ENCODE peak calls at places on chromosomes 16 and 17, in seven cellular contexts. One of them, this sample, is unnamed.

GRCh38 chr16:117381-118365 is 20.8 kb downstream of the NPRL3 start:
- DNase-seq in tibial artery: no peak
- DNase-seq in A549: peak; percentile 70
- DNase-seq in GM12878: no peak
- DNase-seq in HL-60: peak; percentile 60
- DNase-seq in BE2C: peak; percentile 81
- DNase-seq in IMR-90: peak; percentile 20
- DNase-seq in this sample: peak; percentile 18

GRCh38 chr16:10895053-10895946 is 18.3 kb downstream of the CIITA start:
- DNase-seq in tibial artery: no peak
- DNase-seq in A549: no peak
- DNase-seq in GM12878: no peak
- DNase-seq in HL-60: peak; percentile 21
- DNase-seq in BE2C: no peak
- DNase-seq in IMR-90: peak; percentile 38
- DNase-seq in this sample: no peak

GRCh38 chr17:47220531-47220999 is 11.4 kb downstream of the MYL4 start:
- DNase-seq in tibial artery: no peak
- DNase-seq in A549: no peak
- DNase-seq in GM12878: no peak
- DNase-seq in HL-60: no peak
- DNase-seq in BE2C: no peak
- DNase-seq in IMR-90: no peak
- DNase-seq in this sample: no peak

GRCh38 chr17:32921013-32921412 is 6.9 kb upstream of the TMEM98 start:
- DNase-seq in tibial artery: no peak
- DNase-seq in A549: no peak
- DNase-seq in GM12878: no peak
- DNase-seq in HL-60: no peak
- DNase-seq in BE2C: no peak
- DNase-seq in IMR-90: no peak
- DNase-seq in this sample: no peak

GRCh38 chr16:89485701-89486246 is 4.6 kb downstream of the ANKRD11 start:
- DNase-seq in tibial artery: no peak
- DNase-seq in A549: no peak
- DNase-seq in GM12878: no peak
- DNase-seq in HL-60: no peak
- DNase-seq in BE2C: no peak
- DNase-seq in IMR-90: no peak
- DNase-seq in this sample: no peak

GRCh38 chr16:21568502-21569189 is 30.7 kb upstream of the METTL9 start:
- DNase-seq in tibial artery: no peak
- DNase-seq in A549: no peak
- DNase-seq in GM12878: no peak
- DNase-seq in HL-60: no peak
- DNase-seq in BE2C: no peak
- DNase-seq in IMR-90: peak; percentile 26
- DNase-seq in this sample: no peak

GRCh38 chr16:14095883-14096551 is 24.9 kb downstream of the MRTFB start:
- DNase-seq in tibial artery: no peak
- DNase-seq in A549: no peak
- DNase-seq in GM12878: no peak
- DNase-seq in HL-60: no peak
- DNase-seq in BE2C: no peak
- DNase-seq in IMR-90: peak; percentile 43
- DNase-seq in this sample: no peak

GRCh38 chr16:4694664-4695451 is 1.5 kb downstream of the NUDT16L1 start:
- DNase-seq in tibial artery: peak; percentile 54
- DNase-seq in A549: no peak
- DNase-seq in GM12878: no peak
- DNase-seq in HL-60: no peak
- DNase-seq in BE2C: no peak
- DNase-seq in IMR-90: no peak
- DNase-seq in this sample: no peak

GRCh38 chr17:50270430-50271172 is 3.7 kb upstream of the TMEM92 start:
- DNase-seq in tibial artery: peak; percentile 25
- DNase-seq in A549: no peak
- DNase-seq in GM12878: no peak
- DNase-seq in HL-60: no peak
- DNase-seq in BE2C: no peak
- DNase-seq in IMR-90: peak; percentile 81
- DNase-seq in this sample: no peak

GRCh38 chr16:28596840-28597691 is at the start of gene SULT1A2:
- DNase-seq in tibial artery: no peak
- DNase-seq in A549: no peak
- DNase-seq in GM12878: no peak
- DNase-seq in HL-60: no peak
- DNase-seq in BE2C: no peak
- DNase-seq in IMR-90: no peak
- DNase-seq in this sample: no peak

GRCh38 chr16:84703671-84704070 is 3.9 kb downstream of the USP10 start:
- DNase-seq in tibial artery: no peak
- DNase-seq in A549: no peak
- DNase-seq in GM12878: no peak
- DNase-seq in HL-60: no peak
- DNase-seq in BE2C: no peak
- DNase-seq in IMR-90: no peak
- DNase-seq in this sample: no peak

GRCh38 chr16:4049031-4049430 is 67.2 kb downstream of the ADCY9 start:
- DNase-seq in tibial artery: no peak
- DNase-seq in A549: no peak
- DNase-seq in GM12878: no peak
- DNase-seq in HL-60: no peak
- DNase-seq in BE2C: no peak
- DNase-seq in IMR-90: no peak
- DNase-seq in this sample: no peak

GRCh38 chr16:11446566-11447119 is 101.4 kb downstream of the RMI2 start:
- DNase-seq in tibial artery: no peak
- DNase-seq in A549: no peak
- DNase-seq in GM12878: no peak
- DNase-seq in HL-60: no peak
- DNase-seq in BE2C: no peak
- DNase-seq in IMR-90: no peak
- DNase-seq in this sample: no peak

GRCh38 chr17:67528751-67529436 is 151.8 kb downstream of the PITPNC1 start:
- DNase-seq in tibial artery: peak; percentile 71
- DNase-seq in A549: peak; percentile 67
- DNase-seq in GM12878: no peak
- DNase-seq in HL-60: no peak
- DNase-seq in BE2C: peak; percentile 93
- DNase-seq in IMR-90: peak; percentile 93
- DNase-seq in this sample: no peak

GRCh38 chr17:31488264-31488981 is 96.9 kb downstream of the RAB11FIP4 start:
- DNase-seq in tibial artery: no peak
- DNase-seq in A549: no peak
- DNase-seq in GM12878: no peak
- DNase-seq in HL-60: no peak
- DNase-seq in BE2C: no peak
- DNase-seq in IMR-90: no peak
- DNase-seq in this sample: no peak

GRCh38 chr17:51155416-51155815 is 2.1 kb downstream of the NME1 start:
- DNase-seq in tibial artery: no peak
- DNase-seq in A549: no peak
- DNase-seq in GM12878: no peak
- DNase-seq in HL-60: no peak
- DNase-seq in BE2C: no peak
- DNase-seq in IMR-90: no peak
- DNase-seq in this sample: no peak

GRCh38 chr16:85490971-85491771 is 122.0 kb upstream of the GSE1 start:
- DNase-seq in tibial artery: no peak
- DNase-seq in A549: peak; percentile 52
- DNase-seq in GM12878: no peak
- DNase-seq in HL-60: peak; percentile 30
- DNase-seq in BE2C: no peak
- DNase-seq in IMR-90: no peak
- DNase-seq in this sample: no peak

GRCh38 chr17:15893333-15894024 is 51.5 kb upstream of the ADORA2B start:
- DNase-seq in tibial artery: no peak
- DNase-seq in A549: peak; percentile 58
- DNase-seq in GM12878: no peak
- DNase-seq in HL-60: no peak
- DNase-seq in BE2C: no peak
- DNase-seq in IMR-90: peak; percentile 65
- DNase-seq in this sample: no peak

GRCh38 chr16:49712567-49712966 is 143.3 kb downstream of the ZNF423 start:
- DNase-seq in tibial artery: no peak
- DNase-seq in A549: no peak
- DNase-seq in GM12878: no peak
- DNase-seq in HL-60: no peak
- DNase-seq in BE2C: no peak
- DNase-seq in IMR-90: no peak
- DNase-seq in this sample: no peak

GRCh38 chr16:27977966-27978365 is 85.5 kb downstream of the GSG1L start:
- DNase-seq in tibial artery: no peak
- DNase-seq in A549: no peak
- DNase-seq in GM12878: no peak
- DNase-seq in HL-60: no peak
- DNase-seq in BE2C: no peak
- DNase-seq in IMR-90: peak; percentile 40
- DNase-seq in this sample: no peak

GRCh38 chr16:67843343-67843765 is 1.2 kb downstream of the THAP11 start:
- DNase-seq in tibial artery: no peak
- DNase-seq in A549: no peak
- DNase-seq in GM12878: no peak
- DNase-seq in HL-60: no peak
- DNase-seq in BE2C: peak; percentile 26
- DNase-seq in IMR-90: peak; percentile 68
- DNase-seq in this sample: no peak

GRCh38 chr17:42051013-42051400 is 606 bp upstream of the C17orf113 start:
- DNase-seq in tibial artery: no peak
- DNase-seq in A549: no peak
- DNase-seq in GM12878: no peak
- DNase-seq in HL-60: no peak
- DNase-seq in BE2C: no peak
- DNase-seq in IMR-90: no peak
- DNase-seq in this sample: no peak
- H3K4me3 ChIP-seq in tibial artery: peak overlapping the region; percentile 79
- H3K4me3 ChIP-seq in A549: peak overlapping the region; percentile 64
- H3K4me3 ChIP-seq in GM12878: no peak overlapping the region
- H3K4me3 ChIP-seq in HL-60: peak overlapping the region; percentile 55
- H3K4me3 ChIP-seq in BE2C: peak overlapping the region; percentile 76
- H3K4me3 ChIP-seq in IMR-90: no peak overlapping the region
- H3K4me3 ChIP-seq in this sample: no peak overlapping the region

DNA sequence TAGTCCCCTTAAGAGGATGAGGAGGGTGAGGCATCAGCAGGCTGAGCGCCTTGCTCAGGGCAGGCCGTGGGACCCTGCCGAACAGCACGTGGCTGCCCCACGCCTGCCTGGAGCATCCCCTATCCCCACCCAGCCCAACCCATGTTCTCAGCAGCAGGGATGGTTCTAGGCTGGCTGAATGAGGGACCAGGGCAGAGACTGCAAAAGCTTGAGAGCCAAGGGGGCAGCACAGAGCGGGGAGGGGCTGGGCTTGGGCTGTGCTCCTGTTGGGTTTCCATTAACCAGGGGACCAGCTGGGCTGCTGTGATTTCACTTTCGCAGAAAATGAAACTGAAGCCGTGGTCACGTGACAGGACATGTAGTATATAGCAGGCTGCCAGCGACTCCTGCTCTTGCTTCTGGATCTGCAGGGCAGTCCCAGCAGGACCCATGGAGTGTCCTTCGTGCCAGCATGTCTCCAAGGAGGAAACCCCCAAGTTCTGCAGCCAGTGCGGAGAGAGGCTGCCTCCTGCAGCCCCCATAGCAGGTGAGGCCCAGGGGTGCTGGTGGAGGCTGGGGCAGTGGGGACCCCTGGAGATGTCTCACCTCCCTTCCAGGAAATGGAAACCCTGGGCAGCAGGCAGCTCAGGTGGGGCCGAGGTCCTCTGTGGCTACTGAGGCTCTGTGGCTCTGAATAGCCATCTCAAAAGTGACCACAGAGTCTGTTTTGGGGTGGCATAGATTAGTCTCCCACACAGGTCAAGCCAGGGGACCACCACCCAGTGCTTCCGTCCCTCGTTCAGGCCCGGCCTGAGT is 2.8 kb downstream of the RNF213 start:
- DNase-seq in tibial artery: peak; percentile 90
- DNase-seq in A549: peak; percentile 75
- DNase-seq in GM12878: peak; percentile 89
- DNase-seq in HL-60: peak; percentile 54
- DNase-seq in BE2C: peak; percentile 91
- DNase-seq in IMR-90: peak; percentile 89
- DNase-seq in this sample: peak; percentile 95
- TF ChIP-seq CTCF in tibial artery: no peak
- TF ChIP-seq CTCF in A549: no peak
- TF ChIP-seq CTCF in GM12878: peak; percentile 46
- TF ChIP-seq CTCF in HL-60: no peak
- TF ChIP-seq CTCF in BE2C: peak; percentile 33
- TF ChIP-seq CTCF in IMR-90: peak; percentile 28
- TF ChIP-seq CTCF in this sample: peak; percentile 39

DNA sequence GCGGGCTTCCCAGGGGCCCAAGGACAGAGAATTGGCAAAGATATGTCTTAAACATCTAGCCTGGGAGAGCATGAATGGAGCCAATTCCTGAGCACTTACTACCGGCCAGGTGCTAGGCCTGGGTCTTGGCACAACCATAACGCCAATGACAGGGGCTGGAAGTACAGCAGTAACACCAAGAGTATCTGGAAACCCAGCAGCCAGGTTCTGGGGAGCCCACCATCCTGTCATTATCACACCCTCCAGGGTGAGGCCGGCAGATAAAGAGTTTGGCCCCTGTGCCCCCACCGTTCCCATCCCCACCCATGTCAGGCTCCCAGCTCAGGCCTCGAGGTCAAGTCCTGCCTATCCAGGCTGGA is 512 bp upstream of the TMC8 start:
- DNase-seq in tibial artery: no peak
- DNase-seq in A549: no peak
- DNase-seq in GM12878: no peak
- DNase-seq in HL-60: no peak
- DNase-seq in BE2C: no peak
- DNase-seq in IMR-90: no peak
- DNase-seq in this sample: no peak
- H3K4me3 ChIP-seq in tibial artery: no peak overlapping the region
- H3K4me3 ChIP-seq in A549: no peak overlapping the region
- H3K4me3 ChIP-seq in GM12878: peak overlapping the region; percentile 94
- H3K4me3 ChIP-seq in HL-60: peak overlapping the region; percentile 80
- H3K4me3 ChIP-seq in BE2C: no peak overlapping the region
- H3K4me3 ChIP-seq in IMR-90: no peak overlapping the region
- H3K4me3 ChIP-seq in this sample: peak overlapping the region; percentile 82

DNA sequence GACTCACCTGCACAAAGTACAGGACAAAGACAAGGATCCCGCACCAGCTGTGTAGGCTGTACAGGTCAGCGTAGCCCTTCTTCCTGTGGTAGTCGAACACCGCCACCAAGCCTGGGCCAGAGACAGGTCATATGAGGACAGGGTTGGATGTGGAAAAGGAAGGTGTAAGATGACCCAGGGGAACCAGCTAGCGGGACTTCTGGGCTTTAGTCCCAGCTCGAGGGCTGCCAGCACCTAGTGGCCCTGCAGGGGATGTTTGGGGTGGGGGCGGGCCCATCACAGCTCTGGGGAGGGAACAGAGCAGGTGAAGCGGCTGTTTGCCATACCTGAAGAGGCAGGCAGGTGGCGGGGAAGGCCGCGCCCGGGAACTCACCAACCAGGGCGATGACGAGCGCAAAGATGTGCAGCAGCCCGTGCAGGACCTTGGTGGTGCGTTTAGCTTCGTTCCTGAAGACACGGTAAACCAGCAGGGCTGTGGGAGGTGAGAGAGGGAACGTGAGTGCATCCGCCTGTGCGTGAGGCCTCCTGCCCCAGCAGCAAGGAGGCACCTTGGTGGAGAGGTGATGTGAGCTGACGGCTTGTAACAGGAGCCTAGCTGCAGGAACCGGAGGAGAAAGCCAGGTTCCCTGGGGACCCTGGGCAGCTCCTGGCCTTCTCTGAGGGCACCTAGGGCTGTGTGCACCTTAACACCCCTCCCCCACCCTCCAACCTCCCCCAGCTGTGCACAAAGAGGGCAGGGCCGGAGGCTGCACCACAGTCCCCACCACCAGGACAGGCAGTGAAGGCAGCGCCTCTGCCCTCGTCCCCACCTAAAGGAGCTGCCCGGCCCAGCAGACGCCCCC is 10.2 kb downstream of the CYB561 start:
- DNase-seq in tibial artery: no peak
- DNase-seq in A549: no peak
- DNase-seq in GM12878: no peak
- DNase-seq in HL-60: no peak
- DNase-seq in BE2C: peak; percentile 55
- DNase-seq in IMR-90: no peak
- DNase-seq in this sample: no peak
- TF ChIP-seq CTCF in tibial artery: no peak
- TF ChIP-seq CTCF in A549: no peak
- TF ChIP-seq CTCF in GM12878: peak; percentile 24
- TF ChIP-seq CTCF in HL-60: no peak
- TF ChIP-seq CTCF in BE2C: no peak
- TF ChIP-seq CTCF in IMR-90: no peak
- TF ChIP-seq CTCF in this sample: peak; percentile 43